ENCODE peak calls at places on chromosome 11, in six cellular contexts. One of them, this sample, is unnamed.

GRCh38 chr11:118975771-118976709 is 4.5 kb downstream of the FOXR1 start:
- DNase-seq in NCI-H510A treated with DMSO at 0.1 percent for 48 hours: peak; percentile 69
- DNase-seq in fibroblast of lung: no peak
- DNase-seq in AG08395: no peak
- DNase-seq in keratinocyte: no peak
- DNase-seq in stimulated activated CD4-positive, alpha-beta T cell treated with anti-CD3 and anti-CD28 coated beads, Interleukin-1b, Interleukin-23, amount 100 ng/mL, for 24 hours: no peak
- DNase-seq in this sample: no peak

GRCh38 chr11:5983443-5983842 is 3.3 kb downstream of the OR52L1 start:
- DNase-seq in NCI-H510A treated with DMSO at 0.1 percent for 48 hours: no peak
- DNase-seq in fibroblast of lung: no peak
- DNase-seq in AG08395: no peak
- DNase-seq in keratinocyte: no peak
- DNase-seq in stimulated activated CD4-positive, alpha-beta T cell treated with anti-CD3 and anti-CD28 coated beads, Interleukin-1b, Interleukin-23, amount 100 ng/mL, for 24 hours: no peak
- DNase-seq in this sample: no peak

GRCh38 chr11:5233268-5233667 is 1.0 kb downstream of the HBD start:
- DNase-seq in NCI-H510A treated with DMSO at 0.1 percent for 48 hours: no peak
- DNase-seq in fibroblast of lung: no peak
- DNase-seq in AG08395: no peak
- DNase-seq in keratinocyte: no peak
- DNase-seq in stimulated activated CD4-positive, alpha-beta T cell treated with anti-CD3 and anti-CD28 coated beads, Interleukin-1b, Interleukin-23, amount 100 ng/mL, for 24 hours: no peak
- DNase-seq in this sample: no peak

GRCh38 chr11:129973809-129974208 is 28.8 kb downstream of the PRDM10 start:
- DNase-seq in NCI-H510A treated with DMSO at 0.1 percent for 48 hours: no peak
- DNase-seq in fibroblast of lung: no peak
- DNase-seq in AG08395: no peak
- DNase-seq in keratinocyte: no peak
- DNase-seq in stimulated activated CD4-positive, alpha-beta T cell treated with anti-CD3 and anti-CD28 coated beads, Interleukin-1b, Interleukin-23, amount 100 ng/mL, for 24 hours: no peak
- DNase-seq in this sample: no peak

GRCh38 chr11:313304-313786 is 495 bp upstream of the IFITM1 start:
- DNase-seq in NCI-H510A treated with DMSO at 0.1 percent for 48 hours: no peak
- DNase-seq in fibroblast of lung: no peak
- DNase-seq in AG08395: no peak
- DNase-seq in keratinocyte: no peak
- DNase-seq in stimulated activated CD4-positive, alpha-beta T cell treated with anti-CD3 and anti-CD28 coated beads, Interleukin-1b, Interleukin-23, amount 100 ng/mL, for 24 hours: no peak
- DNase-seq in this sample: peak; percentile 57

GRCh38 chr11:66665369-66665768 is 12.3 kb downstream of the RBM4B start:
- DNase-seq in NCI-H510A treated with DMSO at 0.1 percent for 48 hours: no peak
- DNase-seq in fibroblast of lung: no peak
- DNase-seq in AG08395: no peak
- DNase-seq in keratinocyte: no peak
- DNase-seq in stimulated activated CD4-positive, alpha-beta T cell treated with anti-CD3 and anti-CD28 coated beads, Interleukin-1b, Interleukin-23, amount 100 ng/mL, for 24 hours: no peak
- DNase-seq in this sample: no peak

GRCh38 chr11:73308963-73309960 is 1.2 kb downstream of the ARHGEF17 start:
- DNase-seq in NCI-H510A treated with DMSO at 0.1 percent for 48 hours: peak; percentile 68
- DNase-seq in fibroblast of lung: peak; percentile 96
- DNase-seq in AG08395: peak; percentile 95
- DNase-seq in keratinocyte: no peak
- DNase-seq in stimulated activated CD4-positive, alpha-beta T cell treated with anti-CD3 and anti-CD28 coated beads, Interleukin-1b, Interleukin-23, amount 100 ng/mL, for 24 hours: no peak
- DNase-seq in this sample: no peak

GRCh38 chr11:10414659-10415058 is 40.4 kb upstream of the AMPD3 start:
- DNase-seq in NCI-H510A treated with DMSO at 0.1 percent for 48 hours: no peak
- DNase-seq in fibroblast of lung: peak; percentile 19
- DNase-seq in AG08395: peak; percentile 67
- DNase-seq in keratinocyte: no peak
- DNase-seq in stimulated activated CD4-positive, alpha-beta T cell treated with anti-CD3 and anti-CD28 coated beads, Interleukin-1b, Interleukin-23, amount 100 ng/mL, for 24 hours: no peak
- DNase-seq in this sample: no peak

GRCh38 chr11:86490582-86490981 is 115.9 kb downstream of the CCDC81 start:
- DNase-seq in NCI-H510A treated with DMSO at 0.1 percent for 48 hours: no peak
- DNase-seq in fibroblast of lung: peak; percentile 38
- DNase-seq in AG08395: no peak
- DNase-seq in keratinocyte: no peak
- DNase-seq in stimulated activated CD4-positive, alpha-beta T cell treated with anti-CD3 and anti-CD28 coated beads, Interleukin-1b, Interleukin-23, amount 100 ng/mL, for 24 hours: no peak
- DNase-seq in this sample: no peak

GRCh38 chr11:34565417-34566208 is 52.0 kb upstream of the ELF5 start:
- DNase-seq in NCI-H510A treated with DMSO at 0.1 percent for 48 hours: no peak
- DNase-seq in fibroblast of lung: no peak
- DNase-seq in AG08395: no peak
- DNase-seq in keratinocyte: no peak
- DNase-seq in stimulated activated CD4-positive, alpha-beta T cell treated with anti-CD3 and anti-CD28 coated beads, Interleukin-1b, Interleukin-23, amount 100 ng/mL, for 24 hours: no peak
- DNase-seq in this sample: no peak

GRCh38 chr11:96113100-96113710 is 189.3 kb upstream of the MTMR2 start:
- DNase-seq in NCI-H510A treated with DMSO at 0.1 percent for 48 hours: no peak
- DNase-seq in fibroblast of lung: peak; percentile 82
- DNase-seq in AG08395: peak; percentile 62
- DNase-seq in keratinocyte: no peak
- DNase-seq in stimulated activated CD4-positive, alpha-beta T cell treated with anti-CD3 and anti-CD28 coated beads, Interleukin-1b, Interleukin-23, amount 100 ng/mL, for 24 hours: no peak
- DNase-seq in this sample: no peak

GRCh38 chr11:38460901-38461300 is 1862.9 kb upstream of the RAG2 start:
- DNase-seq in NCI-H510A treated with DMSO at 0.1 percent for 48 hours: no peak
- DNase-seq in fibroblast of lung: peak; percentile 96
- DNase-seq in AG08395: no peak
- DNase-seq in keratinocyte: no peak
- DNase-seq in stimulated activated CD4-positive, alpha-beta T cell treated with anti-CD3 and anti-CD28 coated beads, Interleukin-1b, Interleukin-23, amount 100 ng/mL, for 24 hours: no peak
- DNase-seq in this sample: no peak

GRCh38 chr11:18594999-18595749 is 4.4 kb upstream of the MISFA start:
- DNase-seq in NCI-H510A treated with DMSO at 0.1 percent for 48 hours: no peak
- DNase-seq in fibroblast of lung: peak; percentile 76
- DNase-seq in AG08395: no peak
- DNase-seq in keratinocyte: peak; percentile 52
- DNase-seq in stimulated activated CD4-positive, alpha-beta T cell treated with anti-CD3 and anti-CD28 coated beads, Interleukin-1b, Interleukin-23, amount 100 ng/mL, for 24 hours: no peak
- DNase-seq in this sample: no peak

GRCh38 chr11:69674267-69674885 is 777 bp downstream of the LTO1 start:
- DNase-seq in NCI-H510A treated with DMSO at 0.1 percent for 48 hours: no peak
- DNase-seq in fibroblast of lung: peak; percentile 86
- DNase-seq in AG08395: peak; percentile 81
- DNase-seq in keratinocyte: no peak
- DNase-seq in stimulated activated CD4-positive, alpha-beta T cell treated with anti-CD3 and anti-CD28 coated beads, Interleukin-1b, Interleukin-23, amount 100 ng/mL, for 24 hours: no peak
- DNase-seq in this sample: no peak

GRCh38 chr11:95445746-95446333 is 214.8 kb upstream of the SESN3 start:
- DNase-seq in NCI-H510A treated with DMSO at 0.1 percent for 48 hours: no peak
- DNase-seq in fibroblast of lung: no peak
- DNase-seq in AG08395: no peak
- DNase-seq in keratinocyte: no peak
- DNase-seq in stimulated activated CD4-positive, alpha-beta T cell treated with anti-CD3 and anti-CD28 coated beads, Interleukin-1b, Interleukin-23, amount 100 ng/mL, for 24 hours: no peak
- DNase-seq in this sample: no peak

GRCh38 chr11:68037481-68038225 is 1.2 kb upstream of the TCIRG1 start:
- DNase-seq in NCI-H510A treated with DMSO at 0.1 percent for 48 hours: no peak
- DNase-seq in fibroblast of lung: no peak
- DNase-seq in AG08395: no peak
- DNase-seq in keratinocyte: no peak
- DNase-seq in stimulated activated CD4-positive, alpha-beta T cell treated with anti-CD3 and anti-CD28 coated beads, Interleukin-1b, Interleukin-23, amount 100 ng/mL, for 24 hours: no peak
- DNase-seq in this sample: no peak

GRCh38 chr11:93861808-93862207 is 11.4 kb upstream of the VSTM5 start:
- DNase-seq in NCI-H510A treated with DMSO at 0.1 percent for 48 hours: no peak
- DNase-seq in fibroblast of lung: no peak
- DNase-seq in AG08395: no peak
- DNase-seq in keratinocyte: no peak
- DNase-seq in stimulated activated CD4-positive, alpha-beta T cell treated with anti-CD3 and anti-CD28 coated beads, Interleukin-1b, Interleukin-23, amount 100 ng/mL, for 24 hours: no peak
- DNase-seq in this sample: no peak

GRCh38 chr11:134250675-134251074 is 2.5 kb downstream of the THYN1 start:
- DNase-seq in NCI-H510A treated with DMSO at 0.1 percent for 48 hours: no peak
- DNase-seq in fibroblast of lung: no peak
- DNase-seq in AG08395: no peak
- DNase-seq in keratinocyte: no peak
- DNase-seq in stimulated activated CD4-positive, alpha-beta T cell treated with anti-CD3 and anti-CD28 coated beads, Interleukin-1b, Interleukin-23, amount 100 ng/mL, for 24 hours: no peak
- DNase-seq in this sample: no peak

GRCh38 chr11:65997286-65997685 is 4.7 kb downstream of the EIF1AD start:
- DNase-seq in NCI-H510A treated with DMSO at 0.1 percent for 48 hours: no peak
- DNase-seq in fibroblast of lung: no peak
- DNase-seq in AG08395: no peak
- DNase-seq in keratinocyte: no peak
- DNase-seq in stimulated activated CD4-positive, alpha-beta T cell treated with anti-CD3 and anti-CD28 coated beads, Interleukin-1b, Interleukin-23, amount 100 ng/mL, for 24 hours: no peak
- DNase-seq in this sample: no peak

GRCh38 chr11:62923634-62924411 is 2.7 kb upstream of the CHRM1 start:
- DNase-seq in NCI-H510A treated with DMSO at 0.1 percent for 48 hours: no peak
- DNase-seq in fibroblast of lung: no peak
- DNase-seq in AG08395: no peak
- DNase-seq in keratinocyte: no peak
- DNase-seq in stimulated activated CD4-positive, alpha-beta T cell treated with anti-CD3 and anti-CD28 coated beads, Interleukin-1b, Interleukin-23, amount 100 ng/mL, for 24 hours: no peak
- DNase-seq in this sample: no peak

This sample was measured in Peyer's patch.